ENCODE peak calls at places on chromosomes 2 and 18, in nine cellular contexts. O, G, C, P, V, E, T, S and B are unnamed samples.

GRCh38 chr2:31932589-31932988 is 78.2 kb downstream of the MEMO1 start:
- ATAC-seq in P (no peak), G (peak; percentile 20), C (no peak), S (no peak), T (no peak), E (no peak), O (no peak), V (no peak), B (no peak)

GRCh38 chr18:52750995-52751394 is 411.0 kb downstream of the DCC start:
- ATAC-seq in S (no peak), T (no peak), E (no peak), V (no peak), P (no peak), C (no peak), G (no peak), O (no peak), B (no peak)

GRCh38 chr2:120625865-120626560 is 109.7 kb upstream of the GLI2 start:
- ATAC-seq in V (no peak), O (no peak), G (no peak), E (no peak), P (peak; percentile 86), T (no peak), S (no peak), C (no peak), B (peak; percentile 22)

GRCh38 chr2:166671831-166672230 is 177.8 kb upstream of the SCN7A start:
- ATAC-seq in S (no peak), C (peak; percentile 63), V (no peak), E (no peak), O (no peak), G (no peak), T (no peak), P (no peak), B (no peak)

GRCh38 chr2:23160006-23160405 is 225.0 kb upstream of the KLHL29 start:
- ATAC-seq in E (no peak), O (no peak), S (no peak), C (no peak), P (no peak), G (no peak), T (no peak), V (no peak), B (no peak)

GRCh38 chr18:51074605-51075004 is 44.6 kb downstream of the SMAD4 start:
- ATAC-seq in G (peak; percentile 53), O (no peak), T (no peak), C (no peak), P (no peak), S (no peak), V (no peak), E (no peak), B (no peak)

GRCh38 chr2:218229851-218230250 is 12.9 kb downstream of the ARPC2 start:
- ATAC-seq in T (peak; percentile 38), P (peak; percentile 11), E (peak; percentile 21), V (no peak), O (peak; percentile 21), S (peak; percentile 57), G (peak; percentile 8), C (peak; percentile 7), B (peak; percentile 74)

GRCh38 chr18:67200665-67201064 is 315.9 kb downstream of the DSEL start:
- ATAC-seq in S (no peak), P (no peak), C (peak; percentile 40), V (no peak), O (no peak), T (no peak), E (peak; percentile 44), G (no peak), B (no peak)

GRCh38 chr2:172912245-172912644 is 163.4 kb upstream of the MAP3K20 start:
- ATAC-seq in P (no peak), V (no peak), O (no peak), S (peak; percentile 47), E (no peak), G (no peak), C (no peak), T (no peak), B (no peak)

GRCh38 chr2:144490017-144490416 is 29.9 kb downstream of the ZEB2 start:
- ATAC-seq in G (peak; percentile 76), C (no peak), T (no peak), S (peak; percentile 85), V (no peak), O (peak; percentile 61), P (no peak), E (no peak), B (no peak)